ENCODE peak calls at places on chromosomes 11 and 22, in nine cellular contexts. One of them, this sample, is unnamed.
A peak's percentile ranks its signal among the peaks of the same experiment; 100 is the strongest.

GRCh38 chr11:120057595-120058581 is 80.0 kb downstream of the TRIM29 start:
- DNase-seq in mesothelial cell of epicardium: no peak
- DNase-seq in SW480: peak; percentile 73
- DNase-seq in amniotic stem cell: no peak
- DNase-seq in activated effector memory CD4-positive, alpha-beta T cell treated with anti-CD3 and anti-CD28 coated beads, Interleukin-2, amount 50 U/mL, for 16 hours: no peak
- DNase-seq in Calu3: peak; percentile 16
- DNase-seq in AG09309: no peak
- DNase-seq in NCI-H1092: no peak
- DNase-seq in stimulated activated CD4-positive, alpha-beta T cell treated with anti-CD3 and anti-CD28 coated beads, Interleukin-12 subunit alpha, Interleukin-12 subunit beta, amount 100 ng/mL, for 4 hours: no peak
- DNase-seq in this sample: no peak

GRCh38 chr22:40462195-40462988 is 92.0 kb downstream of the SGSM3 start:
- DNase-seq in mesothelial cell of epicardium: no peak
- DNase-seq in SW480: no peak
- DNase-seq in amniotic stem cell: no peak
- DNase-seq in activated effector memory CD4-positive, alpha-beta T cell treated with anti-CD3 and anti-CD28 coated beads, Interleukin-2, amount 50 U/mL, for 16 hours: peak; percentile 76
- DNase-seq in Calu3: no peak
- DNase-seq in AG09309: no peak
- DNase-seq in NCI-H1092: no peak
- DNase-seq in stimulated activated CD4-positive, alpha-beta T cell treated with anti-CD3 and anti-CD28 coated beads, Interleukin-12 subunit alpha, Interleukin-12 subunit beta, amount 100 ng/mL, for 4 hours: no peak
- DNase-seq in this sample: no peak

GRCh38 chr11:95373241-95373640 is 142.2 kb upstream of the SESN3 start:
- DNase-seq in mesothelial cell of epicardium: no peak
- DNase-seq in SW480: no peak
- DNase-seq in amniotic stem cell: no peak
- DNase-seq in activated effector memory CD4-positive, alpha-beta T cell treated with anti-CD3 and anti-CD28 coated beads, Interleukin-2, amount 50 U/mL, for 16 hours: no peak
- DNase-seq in Calu3: no peak
- DNase-seq in AG09309: no peak
- DNase-seq in NCI-H1092: no peak
- DNase-seq in stimulated activated CD4-positive, alpha-beta T cell treated with anti-CD3 and anti-CD28 coated beads, Interleukin-12 subunit alpha, Interleukin-12 subunit beta, amount 100 ng/mL, for 4 hours: no peak
- DNase-seq in this sample: no peak

GRCh38 chr22:32327066-32327465 is 30.6 kb upstream of the RFPL3 start:
- DNase-seq in mesothelial cell of epicardium: no peak
- DNase-seq in SW480: no peak
- DNase-seq in amniotic stem cell: no peak
- DNase-seq in activated effector memory CD4-positive, alpha-beta T cell treated with anti-CD3 and anti-CD28 coated beads, Interleukin-2, amount 50 U/mL, for 16 hours: no peak
- DNase-seq in Calu3: peak; percentile 20
- DNase-seq in AG09309: no peak
- DNase-seq in NCI-H1092: no peak
- DNase-seq in stimulated activated CD4-positive, alpha-beta T cell treated with anti-CD3 and anti-CD28 coated beads, Interleukin-12 subunit alpha, Interleukin-12 subunit beta, amount 100 ng/mL, for 4 hours: no peak
- DNase-seq in this sample: no peak

GRCh38 chr11:117856252-117856651 is 20.2 kb downstream of the FXYD6 start:
- DNase-seq in mesothelial cell of epicardium: no peak
- DNase-seq in SW480: no peak
- DNase-seq in amniotic stem cell: no peak
- DNase-seq in activated effector memory CD4-positive, alpha-beta T cell treated with anti-CD3 and anti-CD28 coated beads, Interleukin-2, amount 50 U/mL, for 16 hours: no peak
- DNase-seq in Calu3: no peak
- DNase-seq in AG09309: no peak
- DNase-seq in NCI-H1092: no peak
- DNase-seq in stimulated activated CD4-positive, alpha-beta T cell treated with anti-CD3 and anti-CD28 coated beads, Interleukin-12 subunit alpha, Interleukin-12 subunit beta, amount 100 ng/mL, for 4 hours: no peak
- DNase-seq in this sample: no peak

GRCh38 chr22:39089928-39090327 is 7.1 kb upstream of the APOBEC3H start:
- DNase-seq in mesothelial cell of epicardium: no peak
- DNase-seq in SW480: no peak
- DNase-seq in amniotic stem cell: no peak
- DNase-seq in activated effector memory CD4-positive, alpha-beta T cell treated with anti-CD3 and anti-CD28 coated beads, Interleukin-2, amount 50 U/mL, for 16 hours: no peak
- DNase-seq in Calu3: no peak
- DNase-seq in AG09309: no peak
- DNase-seq in NCI-H1092: no peak
- DNase-seq in stimulated activated CD4-positive, alpha-beta T cell treated with anti-CD3 and anti-CD28 coated beads, Interleukin-12 subunit alpha, Interleukin-12 subunit beta, amount 100 ng/mL, for 4 hours: no peak
- DNase-seq in this sample: no peak

GRCh38 chr11:114651145-114651718 is 27.1 kb upstream of the NXPE2 start:
- DNase-seq in mesothelial cell of epicardium: no peak
- DNase-seq in SW480: peak; percentile 15
- DNase-seq in amniotic stem cell: no peak
- DNase-seq in activated effector memory CD4-positive, alpha-beta T cell treated with anti-CD3 and anti-CD28 coated beads, Interleukin-2, amount 50 U/mL, for 16 hours: no peak
- DNase-seq in Calu3: no peak
- DNase-seq in AG09309: no peak
- DNase-seq in NCI-H1092: no peak
- DNase-seq in stimulated activated CD4-positive, alpha-beta T cell treated with anti-CD3 and anti-CD28 coated beads, Interleukin-12 subunit alpha, Interleukin-12 subunit beta, amount 100 ng/mL, for 4 hours: no peak
- DNase-seq in this sample: no peak

GRCh38 chr11:32790916-32791315 is 3.5 kb downstream of the CCDC73 start:
- DNase-seq in mesothelial cell of epicardium: no peak
- DNase-seq in SW480: no peak
- DNase-seq in amniotic stem cell: no peak
- DNase-seq in activated effector memory CD4-positive, alpha-beta T cell treated with anti-CD3 and anti-CD28 coated beads, Interleukin-2, amount 50 U/mL, for 16 hours: no peak
- DNase-seq in Calu3: no peak
- DNase-seq in AG09309: no peak
- DNase-seq in NCI-H1092: no peak
- DNase-seq in stimulated activated CD4-positive, alpha-beta T cell treated with anti-CD3 and anti-CD28 coated beads, Interleukin-12 subunit alpha, Interleukin-12 subunit beta, amount 100 ng/mL, for 4 hours: no peak
- DNase-seq in this sample: no peak

GRCh38 chr11:69645801-69646492 is 5.0 kb downstream of the CCND1 start:
- DNase-seq in mesothelial cell of epicardium: no peak
- DNase-seq in SW480: peak; percentile 30
- DNase-seq in amniotic stem cell: no peak
- DNase-seq in activated effector memory CD4-positive, alpha-beta T cell treated with anti-CD3 and anti-CD28 coated beads, Interleukin-2, amount 50 U/mL, for 16 hours: no peak
- DNase-seq in Calu3: no peak
- DNase-seq in AG09309: no peak
- DNase-seq in NCI-H1092: no peak
- DNase-seq in stimulated activated CD4-positive, alpha-beta T cell treated with anti-CD3 and anti-CD28 coated beads, Interleukin-12 subunit alpha, Interleukin-12 subunit beta, amount 100 ng/mL, for 4 hours: no peak
- DNase-seq in this sample: no peak

GRCh38 chr11:65852508-65853248 is 5.3 kb downstream of the CFL1 start:
- DNase-seq in mesothelial cell of epicardium: no peak
- DNase-seq in SW480: no peak
- DNase-seq in amniotic stem cell: no peak
- DNase-seq in activated effector memory CD4-positive, alpha-beta T cell treated with anti-CD3 and anti-CD28 coated beads, Interleukin-2, amount 50 U/mL, for 16 hours: peak; percentile 55
- DNase-seq in Calu3: no peak
- DNase-seq in AG09309: no peak
- DNase-seq in NCI-H1092: no peak
- DNase-seq in stimulated activated CD4-positive, alpha-beta T cell treated with anti-CD3 and anti-CD28 coated beads, Interleukin-12 subunit alpha, Interleukin-12 subunit beta, amount 100 ng/mL, for 4 hours: no peak
- DNase-seq in this sample: no peak

GRCh38 chr11:73516080-73516479 is 81.8 kb downstream of the FAM168A start:
- DNase-seq in mesothelial cell of epicardium: no peak
- DNase-seq in SW480: no peak
- DNase-seq in amniotic stem cell: no peak
- DNase-seq in activated effector memory CD4-positive, alpha-beta T cell treated with anti-CD3 and anti-CD28 coated beads, Interleukin-2, amount 50 U/mL, for 16 hours: no peak
- DNase-seq in Calu3: no peak
- DNase-seq in AG09309: no peak
- DNase-seq in NCI-H1092: no peak
- DNase-seq in stimulated activated CD4-positive, alpha-beta T cell treated with anti-CD3 and anti-CD28 coated beads, Interleukin-12 subunit alpha, Interleukin-12 subunit beta, amount 100 ng/mL, for 4 hours: no peak
- DNase-seq in this sample: no peak

GRCh38 chr11:86440305-86440716 is 65.6 kb downstream of the CCDC81 start:
- DNase-seq in mesothelial cell of epicardium: no peak
- DNase-seq in SW480: no peak
- DNase-seq in amniotic stem cell: no peak
- DNase-seq in activated effector memory CD4-positive, alpha-beta T cell treated with anti-CD3 and anti-CD28 coated beads, Interleukin-2, amount 50 U/mL, for 16 hours: no peak
- DNase-seq in Calu3: no peak
- DNase-seq in AG09309: peak; percentile 43
- DNase-seq in NCI-H1092: no peak
- DNase-seq in stimulated activated CD4-positive, alpha-beta T cell treated with anti-CD3 and anti-CD28 coated beads, Interleukin-12 subunit alpha, Interleukin-12 subunit beta, amount 100 ng/mL, for 4 hours: no peak
- DNase-seq in this sample: no peak

GRCh38 chr11:75471134-75471943 is 38.3 kb upstream of the KLHL35 start:
- DNase-seq in mesothelial cell of epicardium: no peak
- DNase-seq in SW480: no peak
- DNase-seq in amniotic stem cell: no peak
- DNase-seq in activated effector memory CD4-positive, alpha-beta T cell treated with anti-CD3 and anti-CD28 coated beads, Interleukin-2, amount 50 U/mL, for 16 hours: no peak
- DNase-seq in Calu3: no peak
- DNase-seq in AG09309: no peak
- DNase-seq in NCI-H1092: no peak
- DNase-seq in stimulated activated CD4-positive, alpha-beta T cell treated with anti-CD3 and anti-CD28 coated beads, Interleukin-12 subunit alpha, Interleukin-12 subunit beta, amount 100 ng/mL, for 4 hours: no peak
- DNase-seq in this sample: no peak

GRCh38 chr11:37306563-37306962 is 708.5 kb upstream of the RAG2 start:
- DNase-seq in mesothelial cell of epicardium: no peak
- DNase-seq in SW480: no peak
- DNase-seq in amniotic stem cell: no peak
- DNase-seq in activated effector memory CD4-positive, alpha-beta T cell treated with anti-CD3 and anti-CD28 coated beads, Interleukin-2, amount 50 U/mL, for 16 hours: no peak
- DNase-seq in Calu3: no peak
- DNase-seq in AG09309: no peak
- DNase-seq in NCI-H1092: no peak
- DNase-seq in stimulated activated CD4-positive, alpha-beta T cell treated with anti-CD3 and anti-CD28 coated beads, Interleukin-12 subunit alpha, Interleukin-12 subunit beta, amount 100 ng/mL, for 4 hours: no peak
- DNase-seq in this sample: no peak

GRCh38 chr11:76656571-76657081 is 13.9 kb downstream of the LRRC32 start:
- DNase-seq in mesothelial cell of epicardium: no peak
- DNase-seq in SW480: no peak
- DNase-seq in amniotic stem cell: no peak
- DNase-seq in activated effector memory CD4-positive, alpha-beta T cell treated with anti-CD3 and anti-CD28 coated beads, Interleukin-2, amount 50 U/mL, for 16 hours: peak; percentile 45
- DNase-seq in Calu3: no peak
- DNase-seq in AG09309: no peak
- DNase-seq in NCI-H1092: no peak
- DNase-seq in stimulated activated CD4-positive, alpha-beta T cell treated with anti-CD3 and anti-CD28 coated beads, Interleukin-12 subunit alpha, Interleukin-12 subunit beta, amount 100 ng/mL, for 4 hours: no peak
- DNase-seq in this sample: no peak

GRCh38 chr22:30308518-30309230 is 18.1 kb downstream of the TBC1D10A start:
- DNase-seq in mesothelial cell of epicardium: no peak
- DNase-seq in SW480: no peak
- DNase-seq in amniotic stem cell: no peak
- DNase-seq in activated effector memory CD4-positive, alpha-beta T cell treated with anti-CD3 and anti-CD28 coated beads, Interleukin-2, amount 50 U/mL, for 16 hours: peak; percentile 76
- DNase-seq in Calu3: no peak
- DNase-seq in AG09309: no peak
- DNase-seq in NCI-H1092: no peak
- DNase-seq in stimulated activated CD4-positive, alpha-beta T cell treated with anti-CD3 and anti-CD28 coated beads, Interleukin-12 subunit alpha, Interleukin-12 subunit beta, amount 100 ng/mL, for 4 hours: no peak
- DNase-seq in this sample: no peak

GRCh38 chr11:71927813-71928738 is at the start of gene XNDC1N:
- DNase-seq in mesothelial cell of epicardium: peak; percentile 51
- DNase-seq in SW480: peak; percentile 86
- DNase-seq in amniotic stem cell: peak; percentile 89
- DNase-seq in activated effector memory CD4-positive, alpha-beta T cell treated with anti-CD3 and anti-CD28 coated beads, Interleukin-2, amount 50 U/mL, for 16 hours: peak; percentile 91
- DNase-seq in Calu3: peak; percentile 70
- DNase-seq in AG09309: peak; percentile 44
- DNase-seq in NCI-H1092: peak; percentile 97
- DNase-seq in stimulated activated CD4-positive, alpha-beta T cell treated with anti-CD3 and anti-CD28 coated beads, Interleukin-12 subunit alpha, Interleukin-12 subunit beta, amount 100 ng/mL, for 4 hours: peak; percentile 54
- DNase-seq in this sample: peak; percentile 97

GRCh38 chr11:3131330-3131941 is 33.7 kb downstream of the OSBPL5 start:
- DNase-seq in mesothelial cell of epicardium: no peak
- DNase-seq in SW480: no peak
- DNase-seq in amniotic stem cell: no peak
- DNase-seq in activated effector memory CD4-positive, alpha-beta T cell treated with anti-CD3 and anti-CD28 coated beads, Interleukin-2, amount 50 U/mL, for 16 hours: no peak
- DNase-seq in Calu3: no peak
- DNase-seq in AG09309: no peak
- DNase-seq in NCI-H1092: no peak
- DNase-seq in stimulated activated CD4-positive, alpha-beta T cell treated with anti-CD3 and anti-CD28 coated beads, Interleukin-12 subunit alpha, Interleukin-12 subunit beta, amount 100 ng/mL, for 4 hours: no peak
- DNase-seq in this sample: no peak

GRCh38 chr11:12079726-12080556 is 30.4 kb upstream of the MICAL2 start:
- DNase-seq in mesothelial cell of epicardium: no peak
- DNase-seq in SW480: peak; percentile 62
- DNase-seq in amniotic stem cell: peak; percentile 93
- DNase-seq in activated effector memory CD4-positive, alpha-beta T cell treated with anti-CD3 and anti-CD28 coated beads, Interleukin-2, amount 50 U/mL, for 16 hours: no peak
- DNase-seq in Calu3: peak; percentile 50
- DNase-seq in AG09309: peak; percentile 97
- DNase-seq in NCI-H1092: no peak
- DNase-seq in stimulated activated CD4-positive, alpha-beta T cell treated with anti-CD3 and anti-CD28 coated beads, Interleukin-12 subunit alpha, Interleukin-12 subunit beta, amount 100 ng/mL, for 4 hours: no peak
- DNase-seq in this sample: peak; percentile 99

GRCh38 chr22:44018594-44018993 is 5.5 kb upstream of the PARVB start:
- DNase-seq in mesothelial cell of epicardium: no peak
- DNase-seq in SW480: no peak
- DNase-seq in amniotic stem cell: no peak
- DNase-seq in activated effector memory CD4-positive, alpha-beta T cell treated with anti-CD3 and anti-CD28 coated beads, Interleukin-2, amount 50 U/mL, for 16 hours: no peak
- DNase-seq in Calu3: no peak
- DNase-seq in AG09309: no peak
- DNase-seq in NCI-H1092: no peak
- DNase-seq in stimulated activated CD4-positive, alpha-beta T cell treated with anti-CD3 and anti-CD28 coated beads, Interleukin-12 subunit alpha, Interleukin-12 subunit beta, amount 100 ng/mL, for 4 hours: no peak
- DNase-seq in this sample: no peak

GRCh38 chr22:29816980-29817379 is 21.1 kb downstream of the ASCC2 start:
- DNase-seq in mesothelial cell of epicardium: no peak
- DNase-seq in SW480: no peak
- DNase-seq in amniotic stem cell: no peak
- DNase-seq in activated effector memory CD4-positive, alpha-beta T cell treated with anti-CD3 and anti-CD28 coated beads, Interleukin-2, amount 50 U/mL, for 16 hours: no peak
- DNase-seq in Calu3: no peak
- DNase-seq in AG09309: no peak
- DNase-seq in NCI-H1092: no peak
- DNase-seq in stimulated activated CD4-positive, alpha-beta T cell treated with anti-CD3 and anti-CD28 coated beads, Interleukin-12 subunit alpha, Interleukin-12 subunit beta, amount 100 ng/mL, for 4 hours: no peak
- DNase-seq in this sample: no peak

GRCh38 chr11:31874631-31875191 is 63.6 kb upstream of the PAX6 start:
- DNase-seq in mesothelial cell of epicardium: no peak
- DNase-seq in SW480: no peak
- DNase-seq in amniotic stem cell: no peak
- DNase-seq in activated effector memory CD4-positive, alpha-beta T cell treated with anti-CD3 and anti-CD28 coated beads, Interleukin-2, amount 50 U/mL, for 16 hours: no peak
- DNase-seq in Calu3: no peak
- DNase-seq in AG09309: no peak
- DNase-seq in NCI-H1092: no peak
- DNase-seq in stimulated activated CD4-positive, alpha-beta T cell treated with anti-CD3 and anti-CD28 coated beads, Interleukin-12 subunit alpha, Interleukin-12 subunit beta, amount 100 ng/mL, for 4 hours: no peak
- DNase-seq in this sample: no peak

GRCh38 chr11:15629690-15630321 is 515.1 kb downstream of the INSC start:
- DNase-seq in mesothelial cell of epicardium: no peak
- DNase-seq in SW480: peak; percentile 22
- DNase-seq in amniotic stem cell: no peak
- DNase-seq in activated effector memory CD4-positive, alpha-beta T cell treated with anti-CD3 and anti-CD28 coated beads, Interleukin-2, amount 50 U/mL, for 16 hours: no peak
- DNase-seq in Calu3: peak; percentile 64
- DNase-seq in AG09309: no peak
- DNase-seq in NCI-H1092: no peak
- DNase-seq in stimulated activated CD4-positive, alpha-beta T cell treated with anti-CD3 and anti-CD28 coated beads, Interleukin-12 subunit alpha, Interleukin-12 subunit beta, amount 100 ng/mL, for 4 hours: no peak
- DNase-seq in this sample: no peak